ENCODE peak calls at places on chromosomes 16 and 17, in five cellular contexts. One of them, this sample, is unnamed.

GRCh38 chr17:73343168-73343634 is 31.4 kb upstream of the CDC42EP4 start:
- DNase-seq in upper lobe of right lung: no peak
- DNase-seq in heart left ventricle: peak
- DNase-seq in endothelial cell of umbilical vein: no peak
- DNase-seq in spleen: no peak
- DNase-seq in this sample: peak

GRCh38 chr17:32487460-32488176 is 825 bp downstream of the CDK5R1 start:
- DNase-seq in upper lobe of right lung: peak
- DNase-seq in endothelial cell of umbilical vein: peak
- DNase-seq in heart left ventricle: no peak
- DNase-seq in spleen: peak
- DNase-seq in this sample: peak

GRCh38 chr17:19409509-19409908 is 1.5 kb upstream of the RNF112 start:
- DNase-seq in heart left ventricle: no peak
- DNase-seq in endothelial cell of umbilical vein: no peak
- DNase-seq in spleen: no peak
- DNase-seq in upper lobe of right lung: no peak
- DNase-seq in this sample: no peak

GRCh38 chr17:49955157-49955556 is 13.8 kb upstream of the DLX4 start:
- DNase-seq in heart left ventricle: no peak
- DNase-seq in endothelial cell of umbilical vein: no peak
- DNase-seq in upper lobe of right lung: no peak
- DNase-seq in spleen: no peak
- DNase-seq in this sample: no peak

GRCh38 chr16:66346221-66346620 is 20.3 kb upstream of the CDH5 start:
- DNase-seq in spleen: peak
- DNase-seq in heart left ventricle: no peak
- DNase-seq in endothelial cell of umbilical vein: no peak
- DNase-seq in upper lobe of right lung: no peak
- DNase-seq in this sample: no peak

GRCh38 chr17:70905796-70906195 is 736.5 kb downstream of the KCNJ2 start:
- DNase-seq in upper lobe of right lung: no peak
- DNase-seq in spleen: no peak
- DNase-seq in heart left ventricle: peak
- DNase-seq in endothelial cell of umbilical vein: no peak
- DNase-seq in this sample: no peak

GRCh38 chr17:70767102-70767701 is 597.9 kb downstream of the KCNJ2 start:
- DNase-seq in endothelial cell of umbilical vein: no peak
- DNase-seq in heart left ventricle: no peak
- DNase-seq in upper lobe of right lung: no peak
- DNase-seq in spleen: no peak
- DNase-seq in this sample: peak

GRCh38 chr17:64984181-64984580 is 64.9 kb upstream of the LRRC37A3 start:
- DNase-seq in upper lobe of right lung: no peak
- DNase-seq in endothelial cell of umbilical vein: no peak
- DNase-seq in heart left ventricle: no peak
- DNase-seq in spleen: no peak
- DNase-seq in this sample: no peak

GRCh38 chr16:12257926-12258561 is 281.5 kb downstream of the SNX29 start:
- DNase-seq in spleen: no peak
- DNase-seq in upper lobe of right lung: no peak
- DNase-seq in endothelial cell of umbilical vein: no peak
- DNase-seq in heart left ventricle: no peak
- DNase-seq in this sample: peak

GRCh38 chr17:73753751-73754496 is 109.7 kb upstream of the SDK2 start:
- DNase-seq in heart left ventricle: no peak
- DNase-seq in upper lobe of right lung: no peak
- DNase-seq in endothelial cell of umbilical vein: no peak
- DNase-seq in spleen: no peak
- DNase-seq in this sample: no peak

GRCh38 chr17:60510723-60511122 is 15.3 kb downstream of the APPBP2 start:
- DNase-seq in upper lobe of right lung: no peak
- DNase-seq in heart left ventricle: no peak
- DNase-seq in endothelial cell of umbilical vein: no peak
- DNase-seq in spleen: no peak
- DNase-seq in this sample: no peak

GRCh38 chr16:72467157-72467759 is 295.3 kb upstream of the PMFBP1 start:
- DNase-seq in spleen: no peak
- DNase-seq in upper lobe of right lung: no peak
- DNase-seq in heart left ventricle: no peak
- DNase-seq in endothelial cell of umbilical vein: peak
- DNase-seq in this sample: peak

GRCh38 chr16:47826070-47826469 is 329.7 kb downstream of the ABCC12 start:
- DNase-seq in upper lobe of right lung: no peak
- DNase-seq in heart left ventricle: no peak
- DNase-seq in endothelial cell of umbilical vein: no peak
- DNase-seq in spleen: no peak
- DNase-seq in this sample: no peak

GRCh38 chr17:3821101-3821500 is 20.1 kb upstream of the ITGAE start:
- DNase-seq in endothelial cell of umbilical vein: no peak
- DNase-seq in upper lobe of right lung: no peak
- DNase-seq in spleen: no peak
- DNase-seq in heart left ventricle: no peak
- DNase-seq in this sample: no peak

GRCh38 chr17:378068-378467 is 25.5 kb upstream of the RPH3AL start:
- DNase-seq in spleen: peak
- DNase-seq in upper lobe of right lung: peak
- DNase-seq in endothelial cell of umbilical vein: no peak
- DNase-seq in heart left ventricle: no peak
- DNase-seq in this sample: no peak

GRCh38 chr17:82424001-82424862 is 5.8 kb upstream of the OGFOD3 start:
- DNase-seq in endothelial cell of umbilical vein: no peak
- DNase-seq in heart left ventricle: no peak
- DNase-seq in upper lobe of right lung: no peak
- DNase-seq in spleen: no peak
- DNase-seq in this sample: no peak

GRCh38 chr17:73624496-73624988 is 19.7 kb downstream of the SDK2 start:
- DNase-seq in spleen: no peak
- DNase-seq in heart left ventricle: no peak
- DNase-seq in endothelial cell of umbilical vein: no peak
- DNase-seq in upper lobe of right lung: no peak
- DNase-seq in this sample: no peak

GRCh38 chr17:51351890-51352289 is 91.5 kb downstream of the UTP18 start:
- DNase-seq in heart left ventricle: no peak
- DNase-seq in upper lobe of right lung: no peak
- DNase-seq in spleen: no peak
- DNase-seq in endothelial cell of umbilical vein: no peak
- DNase-seq in this sample: no peak

GRCh38 chr16:75424096-75424762 is 9.1 kb downstream of the CFDP1 start:
- DNase-seq in upper lobe of right lung: no peak
- DNase-seq in endothelial cell of umbilical vein: no peak
- DNase-seq in heart left ventricle: no peak
- DNase-seq in spleen: no peak
- DNase-seq in this sample: no peak

GRCh38 chr17:42520540-42520951 is 15.5 kb upstream of the NAGLU start:
- DNase-seq in heart left ventricle: no peak
- DNase-seq in upper lobe of right lung: no peak
- DNase-seq in endothelial cell of umbilical vein: no peak
- DNase-seq in spleen: peak
- DNase-seq in this sample: peak
- H3K4me3 ChIP-seq in heart left ventricle: peak
- H3K4me3 ChIP-seq in upper lobe of right lung: no peak
- H3K4me3 ChIP-seq in endothelial cell of umbilical vein: no peak
- H3K4me3 ChIP-seq in spleen: no peak
- H3K4me3 ChIP-seq in this sample: no peak

GRCh38 chr16:22089910-22090309 is 2.4 kb upstream of the VWA3A start:
- DNase-seq in spleen: no peak
- DNase-seq in upper lobe of right lung: no peak
- DNase-seq in heart left ventricle: no peak
- DNase-seq in endothelial cell of umbilical vein: no peak
- DNase-seq in this sample: no peak
- H3K4me3 ChIP-seq in spleen: no peak
- H3K4me3 ChIP-seq in upper lobe of right lung: no peak
- H3K4me3 ChIP-seq in heart left ventricle: no peak
- H3K4me3 ChIP-seq in endothelial cell of umbilical vein: no peak
- H3K4me3 ChIP-seq in this sample: no peak

GRCh38 chr17:44071772-44072171 is 1.2 kb downstream of the G6PC3 start:
- DNase-seq in upper lobe of right lung: no peak
- DNase-seq in heart left ventricle: no peak
- DNase-seq in endothelial cell of umbilical vein: peak
- DNase-seq in spleen: no peak
- DNase-seq in this sample: no peak
- H3K4me3 ChIP-seq in upper lobe of right lung: peak
- H3K4me3 ChIP-seq in heart left ventricle: peak
- H3K4me3 ChIP-seq in endothelial cell of umbilical vein: peak
- H3K4me3 ChIP-seq in spleen: peak
- H3K4me3 ChIP-seq in this sample: peak

GRCh38 chr16:54052271-54052670 is 234.3 kb downstream of the IRX3 start:
- DNase-seq in upper lobe of right lung: no peak
- DNase-seq in heart left ventricle: no peak
- DNase-seq in endothelial cell of umbilical vein: no peak
- DNase-seq in spleen: no peak
- DNase-seq in this sample: no peak

GRCh38 chr16:54055191-54055590 is 231.4 kb downstream of the IRX3 start:
- DNase-seq in upper lobe of right lung: no peak
- DNase-seq in endothelial cell of umbilical vein: no peak
- DNase-seq in heart left ventricle: no peak
- DNase-seq in spleen: no peak
- DNase-seq in this sample: no peak

GRCh38 chr16:54055864-54056263 is 230.7 kb downstream of the IRX3 start:
- DNase-seq in heart left ventricle: no peak
- DNase-seq in upper lobe of right lung: no peak
- DNase-seq in spleen: no peak
- DNase-seq in endothelial cell of umbilical vein: peak
- DNase-seq in this sample: no peak

GRCh38 chr16:54051821-54052220 is 234.8 kb downstream of the IRX3 start:
- DNase-seq in endothelial cell of umbilical vein: no peak
- DNase-seq in upper lobe of right lung: no peak
- DNase-seq in spleen: no peak
- DNase-seq in heart left ventricle: no peak
- DNase-seq in this sample: no peak

GRCh38 chr16:54054237-54054780 is 232.3 kb downstream of the IRX3 start:
- DNase-seq in endothelial cell of umbilical vein: no peak
- DNase-seq in upper lobe of right lung: no peak
- DNase-seq in spleen: no peak
- DNase-seq in heart left ventricle: no peak
- DNase-seq in this sample: no peak
- H3K4me3 ChIP-seq in endothelial cell of umbilical vein: no peak
- H3K4me3 ChIP-seq in upper lobe of right lung: no peak
- H3K4me3 ChIP-seq in spleen: no peak
- H3K4me3 ChIP-seq in heart left ventricle: no peak
- H3K4me3 ChIP-seq in this sample: no peak

DNA sequence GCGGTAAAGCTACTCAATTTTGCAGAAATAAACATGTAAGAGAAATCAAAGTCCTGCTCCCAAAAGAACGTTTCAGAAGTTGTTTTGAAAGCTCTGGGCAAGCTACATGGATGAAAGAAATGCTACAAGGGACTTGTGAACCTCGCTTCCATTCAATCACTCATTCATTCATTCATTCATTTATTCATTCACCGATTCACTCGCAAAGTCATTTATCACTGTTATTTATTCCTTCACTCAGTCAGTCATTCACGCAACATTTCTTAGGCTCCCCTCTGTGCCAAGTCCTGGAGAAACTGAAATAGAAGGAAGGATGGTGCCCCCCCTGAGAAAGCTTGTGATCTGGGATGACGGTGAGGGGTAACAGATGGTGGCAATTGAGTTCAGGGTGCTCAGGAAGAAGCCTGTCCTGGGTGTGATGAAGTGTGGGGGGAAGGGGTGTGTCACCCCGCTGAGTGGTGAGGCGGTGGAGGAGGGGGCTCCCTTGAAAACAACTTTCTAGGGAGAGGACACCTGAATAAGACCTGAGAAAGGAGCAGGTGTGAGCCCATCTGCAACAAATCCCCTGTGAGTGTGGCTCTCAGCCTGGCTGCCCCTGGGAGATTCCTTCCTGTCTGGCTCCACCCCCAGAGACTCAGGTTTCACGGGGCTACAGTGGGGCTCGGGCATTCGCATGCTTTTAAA is 36.3 kb upstream of the PRSS54 start:
- DNase-seq in spleen: no peak
- DNase-seq in endothelial cell of umbilical vein: no peak
- DNase-seq in heart left ventricle: no peak
- DNase-seq in upper lobe of right lung: no peak
- DNase-seq in this sample: no peak
- H3K4me3 ChIP-seq in spleen: no peak
- H3K4me3 ChIP-seq in endothelial cell of umbilical vein: no peak
- H3K4me3 ChIP-seq in heart left ventricle: no peak
- H3K4me3 ChIP-seq in upper lobe of right lung: no peak
- H3K4me3 ChIP-seq in this sample: no peak

DNA sequence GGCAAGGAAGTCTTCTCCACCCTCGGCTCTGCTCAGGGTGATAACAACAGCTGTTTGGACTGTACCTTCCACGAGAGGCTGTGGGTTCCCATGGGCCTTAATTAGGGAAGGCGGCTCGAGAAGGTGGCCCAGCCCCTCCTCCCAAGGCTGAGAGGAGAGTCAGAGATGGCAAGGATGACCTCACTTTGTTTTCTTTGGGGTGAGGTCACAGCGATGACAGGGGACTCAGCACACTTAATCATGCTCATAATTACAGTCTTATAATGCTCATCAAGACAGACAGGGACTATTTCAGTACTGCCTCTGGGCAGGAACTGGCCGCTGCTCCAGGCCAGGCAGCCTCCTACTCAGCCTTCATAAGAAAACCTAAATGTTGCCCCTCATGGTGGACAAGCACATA is 19.7 kb downstream of the WFDC1 start:
- DNase-seq in endothelial cell of umbilical vein: no peak
- DNase-seq in heart left ventricle: no peak
- DNase-seq in spleen: no peak
- DNase-seq in upper lobe of right lung: peak
- DNase-seq in this sample: no peak
- H3K4me3 ChIP-seq in endothelial cell of umbilical vein: no peak
- H3K4me3 ChIP-seq in heart left ventricle: no peak
- H3K4me3 ChIP-seq in spleen: no peak
- H3K4me3 ChIP-seq in upper lobe of right lung: no peak
- H3K4me3 ChIP-seq in this sample: no peak

GRCh38 chr17:58329808-58330543 is 1.4 kb upstream of the TSPOAP1 start:
- DNase-seq in heart left ventricle: no peak
- DNase-seq in spleen: no peak
- DNase-seq in endothelial cell of umbilical vein: no peak
- DNase-seq in upper lobe of right lung: no peak
- DNase-seq in this sample: no peak

GRCh38 chr17:58331815-58332719 is 3.5 kb upstream of the TSPOAP1 start:
- DNase-seq in spleen: peak
- DNase-seq in heart left ventricle: peak
- DNase-seq in upper lobe of right lung: peak
- DNase-seq in endothelial cell of umbilical vein: no peak
- DNase-seq in this sample: no peak

GRCh38 chr17:58330997-58331814 is 2.6 kb upstream of the TSPOAP1 start:
- DNase-seq in spleen: peak
- DNase-seq in upper lobe of right lung: peak
- DNase-seq in endothelial cell of umbilical vein: no peak
- DNase-seq in heart left ventricle: no peak
- DNase-seq in this sample: no peak

GRCh38 chr17:58329035-58329807 is 626 bp upstream of the TSPOAP1 start:
- DNase-seq in spleen: peak
- DNase-seq in upper lobe of right lung: peak
- DNase-seq in heart left ventricle: no peak
- DNase-seq in endothelial cell of umbilical vein: no peak
- DNase-seq in this sample: no peak

DNA sequence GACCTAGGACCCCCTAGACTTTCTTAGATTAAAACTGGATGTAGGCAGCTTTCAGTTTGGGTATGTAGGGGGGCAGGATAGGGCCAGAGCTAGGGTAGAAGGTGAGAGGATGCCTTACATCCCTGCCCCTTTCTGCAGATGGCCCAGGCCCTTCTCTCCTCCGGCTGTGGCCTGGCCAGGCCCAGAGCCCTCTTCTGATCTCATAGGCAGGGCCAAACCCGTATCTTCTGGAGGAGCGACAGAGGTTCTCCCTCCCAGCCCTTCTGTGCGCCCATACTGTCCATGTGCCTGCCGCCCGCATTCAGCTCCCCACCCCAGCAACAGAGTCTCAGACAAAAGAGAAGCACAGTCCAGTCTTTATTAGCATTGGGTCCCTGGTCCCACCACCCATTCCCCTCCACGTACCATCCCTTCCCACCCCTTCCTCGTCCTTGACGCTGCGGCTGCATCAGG is 2.0 kb upstream of the TSPOAP1 start:
- DNase-seq in heart left ventricle: no peak
- DNase-seq in endothelial cell of umbilical vein: no peak
- DNase-seq in upper lobe of right lung: no peak
- DNase-seq in spleen: no peak
- DNase-seq in this sample: no peak
- H3K4me3 ChIP-seq in heart left ventricle: peak
- H3K4me3 ChIP-seq in endothelial cell of umbilical vein: no peak
- H3K4me3 ChIP-seq in upper lobe of right lung: peak
- H3K4me3 ChIP-seq in spleen: peak
- H3K4me3 ChIP-seq in this sample: no peak